ENCODE peak calls at places on chromosomes 3 and 15, in five cellular contexts. M is tibial nerve, A is lower lobe of right lung, S is iPS DF 19.7, J is fibroblast of villous mesenchyme. Z is an unnamed sample.

GRCh38 chr3:46935168-46935858 is 41.2 kb downstream of the CCDC12 start:
- DNase-seq in M (no peak), A (peak), S (peak), J (peak), Z (no peak)

GRCh38 chr3:120326784-120327183 is 22.4 kb downstream of the LRRC58 start:
- DNase-seq in M (no peak), A (no peak), S (no peak), J (no peak), Z (no peak)

GRCh38 chr3:153144779-153145178 is 17.2 kb upstream of the RAP2B start:
- DNase-seq in M (no peak), A (no peak), S (no peak), J (peak), Z (no peak)

GRCh38 chr15:63195257-63196023 is 6.0 kb downstream of the RAB8B start:
- DNase-seq in M (no peak), A (no peak), S (no peak), J (no peak), Z (no peak)

GRCh38 chr3:127857270-127857801 is 35.0 kb upstream of the MGLL start:
- DNase-seq in M (no peak), A (no peak), S (no peak), J (peak), Z (no peak)

GRCh38 chr3:66472313-66473134 is 28.3 kb downstream of the LRIG1 start:
- DNase-seq in M (no peak), A (no peak), S (no peak), J (peak), Z (no peak)

GRCh38 chr3:9690451-9691450 is 12.9 kb upstream of the CPNE9 start:
- DNase-seq in M (no peak), A (no peak), S (no peak), J (peak), Z (no peak)

GRCh38 chr3:53083949-53084309 is 38.1 kb upstream of the SFMBT1 start:
- DNase-seq in M (no peak), A (no peak), S (no peak), J (no peak), Z (peak)

GRCh38 chr15:35784745-35785144 is 238.8 kb upstream of the DPH6 start:
- DNase-seq in M (no peak), A (no peak), S (no peak), J (no peak), Z (no peak)

Z was measured in cortex of kidney.